ENCODE peak calls at places on chromosomes 1 and 21, in six cellular contexts. R is lower lobe of right lung, W is Calu3, G is fibroblast of pulmonary artery, B is left ventricle myocardium inferior, U is WERI-Rb-1. T is an unnamed sample.

GRCh38 chr1:6416906-6417305 is 2.8 kb downstream of the HES2 start:
- DNase-seq in R (no peak), W (no peak), G (no peak), B (no peak), U (no peak), T (no peak)

GRCh38 chr1:172298146-172298545 is 122.3 kb upstream of the C1orf105 start:
- DNase-seq in R (no peak), W (no peak), G (no peak), B (no peak), U (no peak), T (peak; percentile 28)

GRCh38 chr1:182662121-182662890 is 22.1 kb downstream of the RGS8 start:
- DNase-seq in R (no peak), W (no peak), G (no peak), B (no peak), U (no peak), T (no peak)

GRCh38 chr1:233158322-233158721 is 137.2 kb downstream of the PCNX2 start:
- DNase-seq in R (no peak), W (no peak), G (no peak), B (no peak), U (no peak), T (no peak)

GRCh38 chr1:89279011-89279466 is 6.4 kb upstream of the GBP5 start:
- DNase-seq in R (no peak), W (no peak), G (no peak), B (no peak), U (no peak), T (no peak)

GRCh38 chr1:202639500-202639899 is 70.8 kb downstream of the SYT2 start:
- DNase-seq in R (no peak), W (no peak), G (no peak), B (no peak), U (no peak), T (peak; percentile 84)

GRCh38 chr1:11229178-11229577 is 33.2 kb downstream of the MTOR start:
- DNase-seq in R (no peak), W (no peak), G (no peak), B (no peak), U (no peak), T (no peak)

GRCh38 chr1:81832573-81832972 is 31.8 kb downstream of the ADGRL2 start:
- DNase-seq in R (no peak), W (no peak), G (peak; percentile 68), B (no peak), U (no peak), T (peak; percentile 87)

GRCh38 chr1:14923400-14924011 is 230.0 kb upstream of the TMEM51 start:
- DNase-seq in R (no peak), W (no peak), G (no peak), B (no peak), U (no peak), T (no peak)

GRCh38 chr1:28240024-28240423 is 4.1 kb downstream of the ATP5IF1 start:
- DNase-seq in R (no peak), W (no peak), G (no peak), B (no peak), U (no peak), T (no peak)

GRCh38 chr21:42724226-42724920 is 71.0 kb downstream of the PDE9A start:
- DNase-seq in R (no peak), W (peak; percentile 80), G (peak; percentile 91), B (no peak), U (no peak), T (peak; percentile 91)

GRCh38 chr1:63322248-63322943 is at the start of gene FOXD3:
- DNase-seq in R (peak; percentile 74), W (peak; percentile 71), G (peak; percentile 43), B (peak; percentile 52), U (peak; percentile 67), T (peak; percentile 54)

GRCh38 chr1:5993553-5994510 is 1.6 kb upstream of the NPHP4 start:
- DNase-seq in R (peak; percentile 58), W (no peak), G (no peak), B (peak; percentile 12), U (no peak), T (no peak)

GRCh38 chr1:37130221-37130948 is 96.1 kb upstream of the GRIK3 start:
- DNase-seq in R (no peak), W (no peak), G (no peak), B (no peak), U (no peak), T (no peak)

GRCh38 chr1:115596080-115596795 is 45.5 kb upstream of the VANGL1 start:
- DNase-seq in R (no peak), W (no peak), G (peak; percentile 74), B (no peak), U (no peak), T (peak; percentile 14)

GRCh38 chr1:234244482-234244881 is 128.8 kb upstream of the COA6 start:
- DNase-seq in R (no peak), W (no peak), G (no peak), B (no peak), U (no peak), T (no peak)

GRCh38 chr1:38558476-38559179 is 300.9 kb downstream of the RRAGC start:
- DNase-seq in R (no peak), W (no peak), G (no peak), B (no peak), U (no peak), T (no peak)

GRCh38 chr21:33308586-33309490 is 15.9 kb upstream of the IFNAR1 start:
- DNase-seq in R (no peak), W (no peak), G (peak; percentile 38), B (no peak), U (no peak), T (peak; percentile 21)

GRCh38 chr1:178725603-178726517 is 816 bp downstream of the RALGPS2 start:
- DNase-seq in R (peak; percentile 79), W (peak; percentile 84), G (peak; percentile 82), B (peak; percentile 48), U (peak; percentile 86), T (peak; percentile 92)

GRCh38 chr1:116826818-116827606 is 72.8 kb downstream of the CD2 start:
- DNase-seq in R (no peak), W (peak; percentile 1), G (peak; percentile 67), B (no peak), U (peak; percentile 90), T (no peak)

GRCh38 chr1:18279713-18280074 is 172.1 kb downstream of the IGSF21 start:
- DNase-seq in R (no peak), W (no peak), G (no peak), B (no peak), U (no peak), T (no peak)

GRCh38 chr21:42574234-42575027 is 60.8 kb downstream of the SLC37A1 start:
- DNase-seq in R (peak; percentile 45), W (peak; percentile 5), G (peak; percentile 35), B (no peak), U (peak; percentile 32), T (peak; percentile 13)

GRCh38 chr1:6033986-6034749 is 11.5 kb upstream of the KCNAB2 start:
- DNase-seq in R (peak; percentile 61), W (peak; percentile 78), G (peak; percentile 24), B (peak; percentile 38), U (peak; percentile 84), T (no peak)

GRCh38 chr21:16563795-16564194 is 834.0 kb downstream of the USP25 start:
- DNase-seq in R (peak; percentile 51), W (peak; percentile 65), G (peak; percentile 53), B (no peak), U (no peak), T (peak; percentile 81)

GRCh38 chr21:38811257-38811656 is 5.5 kb downstream of the ETS2 start:
- DNase-seq in R (no peak), W (peak; percentile 46), G (peak; percentile 89), B (no peak), U (no peak), T (peak; percentile 89)

GRCh38 chr1:98704474-98704873 is 43.0 kb downstream of the SNX7 start:
- DNase-seq in R (no peak), W (no peak), G (peak; percentile 46), B (no peak), U (no peak), T (peak; percentile 9)

GRCh38 chr1:167135281-167135840 is 41.5 kb downstream of the STYXL2 start:
- DNase-seq in R (no peak), W (no peak), G (no peak), B (no peak), U (peak; percentile 22), T (no peak)

GRCh38 chr1:17635811-17636210 is 96.3 kb downstream of the ARHGEF10L start:
- DNase-seq in R (peak; percentile 82), W (no peak), G (no peak), B (peak; percentile 43), U (no peak), T (no peak)

GRCh38 chr1:23601968-23602876 is 42.9 kb upstream of the ID3 start:
- DNase-seq in R (no peak), W (no peak), G (no peak), B (no peak), U (no peak), T (no peak)

GRCh38 chr1:10507111-10507879 is 32.5 kb downstream of the PEX14 start:
- DNase-seq in R (peak; percentile 60), W (peak; percentile 38), G (peak; percentile 91), B (peak; percentile 48), U (peak; percentile 76), T (peak; percentile 86)

GRCh38 chr1:192592493-192592892 is 16.9 kb downstream of the RGS1 start:
- DNase-seq in R (no peak), W (no peak), G (no peak), B (no peak), U (no peak), T (no peak)

GRCh38 chr1:230083746-230084407 is 16.8 kb downstream of the GALNT2 start:
- DNase-seq in R (no peak), W (no peak), G (no peak), B (no peak), U (no peak), T (no peak)

GRCh38 chr1:115469703-115470476 is 131.8 kb upstream of the NGF start:
- DNase-seq in R (peak; percentile 51), W (peak; percentile 75), G (peak; percentile 61), B (peak; percentile 27), U (peak; percentile 61), T (peak; percentile 37)

GRCh38 chr1:234911787-234912186 is 216.8 kb downstream of the TOMM20 start:
- DNase-seq in R (no peak), W (no peak), G (no peak), B (no peak), U (no peak), T (no peak)

GRCh38 chr1:18901952-18902522 is 318 bp downstream of the ALDH4A1 start:
- DNase-seq in R (no peak), W (peak; percentile 8), G (peak; percentile 10), B (peak; percentile 25), U (no peak), T (no peak)

GRCh38 chr1:51236548-51237312 is 657 bp downstream of the RNF11 start:
- DNase-seq in R (peak; percentile 59), W (peak; percentile 30), G (peak; percentile 55), B (peak; percentile 32), U (peak; percentile 54), T (peak; percentile 52)

GRCh38 chr1:59298178-59298583 is 1.3 kb downstream of the FGGY start:
- DNase-seq in R (no peak), W (no peak), G (no peak), B (peak; percentile 34), U (no peak), T (no peak)

GRCh38 chr1:210291786-210292275 is 36.9 kb upstream of the HHAT start:
- DNase-seq in R (no peak), W (no peak), G (peak; percentile 17), B (no peak), U (no peak), T (peak; percentile 88)

GRCh38 chr1:233972951-233973635 is 68.6 kb downstream of the SLC35F3 start:
- DNase-seq in R (no peak), W (no peak), G (no peak), B (no peak), U (no peak), T (no peak)